ENCODE peak calls at places on chromosomes 12 and 14, in five cellular contexts. W is HCT116, M is heart right ventricle, H is left ventricle myocardium inferior, X is HL-60. S is an unnamed sample.

GRCh38 chr12:92381856-92382255 is 236.2 kb upstream of the BTG1 start:
- DNase-seq in M (no peak), W (no peak), H (no peak), X (no peak), S (no peak)

GRCh38 chr14:63174760-63175191 is 29.5 kb upstream of the RHOJ start:
- DNase-seq in X (no peak), M (no peak), H (no peak), W (peak; percentile 12), S (no peak)

GRCh38 chr12:118145113-118145797 is 9.3 kb downstream of the PEBP1 start:
- DNase-seq in H (no peak), M (no peak), W (no peak), X (no peak), S (no peak)

GRCh38 chr12:110180591-110181005 is 56.4 kb downstream of the IFT81 start:
- DNase-seq in M (no peak), W (no peak), H (no peak), X (no peak), S (no peak)

GRCh38 chr12:52050771-52051541 is at the start of gene NR4A1:
- DNase-seq in X (peak; percentile 69), H (peak; percentile 99), M (peak; percentile 99), W (peak; percentile 87), S (peak; percentile 92)

GRCh38 chr12:75564398-75564797 is 53.0 kb upstream of the KRR1 start:
- DNase-seq in M (no peak), H (no peak), W (no peak), X (no peak), S (no peak)

GRCh38 chr12:122729583-122730214 is 945 bp downstream of the HCAR1 start:
- DNase-seq in M (no peak), W (no peak), H (no peak), X (no peak), S (no peak)

GRCh38 chr14:100850841-100851585 is 25.1 kb downstream of the MEG3 start:
- DNase-seq in M (peak; percentile 69), X (peak; percentile 78), H (peak; percentile 58), W (peak; percentile 74), S (peak; percentile 55)

GRCh38 chr12:123267991-123268843 is 3.4 kb downstream of the CDK2AP1 start:
- DNase-seq in H (peak; percentile 34), M (peak; percentile 46), X (peak; percentile 67), W (no peak), S (peak; percentile 79)

GRCh38 chr14:76282581-76282980 is 93.4 kb upstream of the ESRRB start:
- DNase-seq in W (no peak), X (no peak), M (no peak), H (no peak), S (no peak)

GRCh38 chr12:95551913-95552516 is 739 bp upstream of the USP44 start:
- DNase-seq in W (no peak), M (no peak), H (no peak), X (no peak), S (no peak)
- H3K4me3 ChIP-seq in W (no peak overlapping the region), M (no peak overlapping the region), H (no peak overlapping the region), X (no peak overlapping the region), S (no peak overlapping the region)

GRCh38 chr14:20798932-20799331 is 3.7 kb downstream of the RNASE1 start:
- DNase-seq in M (no peak), X (no peak), W (no peak), H (no peak), S (no peak)
- H3K27ac ChIP-seq in M (peak overlapping the region; percentile 82), X (peak overlapping the region; percentile 90), W (no peak overlapping the region), H (peak overlapping the region; percentile 79), S (peak overlapping the region; percentile 96)

DNA sequence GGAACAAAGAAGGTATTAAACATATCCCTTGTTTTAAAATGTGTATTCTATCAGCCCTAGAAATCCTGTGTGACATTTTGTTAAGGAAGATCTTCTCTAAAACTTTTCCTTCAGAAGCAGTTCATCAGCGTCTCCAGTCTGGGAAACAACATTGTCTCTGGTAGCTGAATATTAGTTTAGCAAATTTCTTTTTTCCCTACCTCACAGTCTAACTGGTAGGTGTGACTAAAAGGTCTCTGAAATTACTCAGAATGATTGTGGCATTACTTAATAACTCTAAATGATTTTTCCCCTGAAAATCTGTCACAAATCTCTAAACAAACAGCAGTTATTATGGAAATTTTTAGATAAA is 1044.8 kb downstream of the FLRT2 start:
- DNase-seq in H (no peak), W (no peak), X (no peak), M (no peak), S (no peak)
- H3K4me3 ChIP-seq in H (no peak overlapping the region), W (no peak overlapping the region), X (no peak overlapping the region), M (no peak overlapping the region), S (no peak overlapping the region)

GRCh38 chr14:94392510-94392935 is 4.1 kb upstream of the SERPINA1 start:
- DNase-seq in X (peak; percentile 95), M (no peak), W (no peak), H (no peak), S (no peak)

GRCh38 chr14:94395306-94395899 is 7.0 kb upstream of the SERPINA1 start:
- DNase-seq in M (no peak), H (no peak), W (no peak), X (no peak), S (no peak)

GRCh38 chr14:94394594-94395305 is 6.3 kb upstream of the SERPINA1 start:
- DNase-seq in W (no peak), H (peak; percentile 38), M (peak; percentile 21), X (peak; percentile 96), S (no peak)

GRCh38 chr14:94394025-94394493 is 5.7 kb upstream of the SERPINA1 start:
- DNase-seq in X (no peak), M (no peak), W (no peak), H (no peak), S (no peak)

GRCh38 chr14:94393474-94393873 is 5.1 kb upstream of the SERPINA1 start:
- DNase-seq in X (no peak), W (no peak), H (no peak), M (no peak), S (no peak)
- H3K27ac ChIP-seq in X (peak overlapping the region; percentile 69), W (no peak overlapping the region), H (no peak overlapping the region), M (no peak overlapping the region), S (peak overlapping the region; percentile 10)

GRCh38 chr14:73761621-73762355 is 47.6 kb upstream of the PNMA1 start:
- DNase-seq in M (no peak), H (no peak), X (no peak), W (no peak), S (no peak)
- H3K4me3 ChIP-seq in M (no peak overlapping the region), H (no peak overlapping the region), X (no peak overlapping the region), W (no peak overlapping the region), S (no peak overlapping the region)

GRCh38 chr14:37122288-37122687 is 50.1 kb downstream of the SLC25A21 start:
- DNase-seq in W (peak; percentile 12), H (no peak), M (no peak), X (no peak), S (no peak)
- H3K27ac ChIP-seq in W (no peak overlapping the region), H (no peak overlapping the region), M (no peak overlapping the region), X (no peak overlapping the region), S (no peak overlapping the region)

GRCh38 chr14:68663385-68664076 is 129.3 kb downstream of the ZFP36L1 start:
- DNase-seq in M (no peak), W (no peak), H (no peak), X (no peak), S (no peak)
- H3K4me3 ChIP-seq in M (no peak overlapping the region), W (no peak overlapping the region), H (no peak overlapping the region), X (no peak overlapping the region), S (no peak overlapping the region)